ENCODE peak calls at places on chromosomes 2 and 18, in four cellular contexts. A, U, H and R are unnamed samples.

GRCh38 chr2:191818725-191819333 is 28.1 kb downstream of the CAVIN2 start:
- DNase-seq in U (no peak), A (no peak), H (no peak), R (peak; percentile 23)

GRCh38 chr2:85862426-85862825 is 26.4 kb downstream of the ST3GAL5 start:
- DNase-seq in U (no peak), A (no peak), H (no peak), R (peak; percentile 50)

GRCh38 chr2:62221141-62221540 is 25.2 kb downstream of the B3GNT2 start:
- DNase-seq in A (peak; percentile 18), U (no peak), H (peak; percentile 10), R (peak; percentile 27)

GRCh38 chr2:207117668-207118067 is 48.1 kb downstream of the KLF7 start:
- DNase-seq in U (no peak), A (no peak), H (no peak), R (no peak)

GRCh38 chr2:12396699-12397098 is 320.0 kb upstream of the TRIB2 start:
- DNase-seq in U (no peak), A (no peak), H (no peak), R (no peak)

GRCh38 chr18:46338213-46338612 is 234.0 kb downstream of the HAUS1 start:
- DNase-seq in H (no peak), U (no peak), A (no peak), R (no peak)

GRCh38 chr2:27771548-27772335 is at the start of gene MRPL33:
- DNase-seq in H (peak; percentile 96), U (peak; percentile 93), A (peak; percentile 95), R (peak; percentile 83)

GRCh38 chr18:45688834-45689233 is 35.1 kb upstream of the SLC14A1 start:
- DNase-seq in H (no peak), U (no peak), A (no peak), R (no peak)

GRCh38 chr18:29892960-29893558 is 1149.5 kb downstream of the DSC3 start:
- DNase-seq in A (peak; percentile 20), U (peak; percentile 48), H (peak; percentile 26), R (no peak)

GRCh38 chr2:29990112-29990511 is 68.7 kb upstream of the ALK start:
- DNase-seq in H (no peak), U (no peak), A (no peak), R (no peak)

GRCh38 chr2:96626553-96626942 is 11.6 kb downstream of the KANSL3 start:
- DNase-seq in U (no peak), H (peak; percentile 69), A (peak; percentile 48), R (no peak)

GRCh38 chr2:52594036-52594435 is 1173.6 kb upstream of the CHAC2 start:
- DNase-seq in A (no peak), U (no peak), H (peak; percentile 24), R (peak; percentile 36)

GRCh38 chr18:8426401-8426800 is 182.8 kb upstream of the RAB12 start:
- DNase-seq in H (no peak), U (no peak), A (no peak), R (no peak)

GRCh38 chr18:76490701-76491171 is 4.3 kb downstream of the ZNF516 start:
- DNase-seq in U (no peak), H (peak; percentile 65), A (peak; percentile 70), R (peak; percentile 10)

GRCh38 chr2:189402932-189403331 is 38.3 kb upstream of the WDR75 start:
- DNase-seq in U (peak; percentile 22), A (peak; percentile 61), H (peak; percentile 43), R (peak; percentile 87)

DNA sequence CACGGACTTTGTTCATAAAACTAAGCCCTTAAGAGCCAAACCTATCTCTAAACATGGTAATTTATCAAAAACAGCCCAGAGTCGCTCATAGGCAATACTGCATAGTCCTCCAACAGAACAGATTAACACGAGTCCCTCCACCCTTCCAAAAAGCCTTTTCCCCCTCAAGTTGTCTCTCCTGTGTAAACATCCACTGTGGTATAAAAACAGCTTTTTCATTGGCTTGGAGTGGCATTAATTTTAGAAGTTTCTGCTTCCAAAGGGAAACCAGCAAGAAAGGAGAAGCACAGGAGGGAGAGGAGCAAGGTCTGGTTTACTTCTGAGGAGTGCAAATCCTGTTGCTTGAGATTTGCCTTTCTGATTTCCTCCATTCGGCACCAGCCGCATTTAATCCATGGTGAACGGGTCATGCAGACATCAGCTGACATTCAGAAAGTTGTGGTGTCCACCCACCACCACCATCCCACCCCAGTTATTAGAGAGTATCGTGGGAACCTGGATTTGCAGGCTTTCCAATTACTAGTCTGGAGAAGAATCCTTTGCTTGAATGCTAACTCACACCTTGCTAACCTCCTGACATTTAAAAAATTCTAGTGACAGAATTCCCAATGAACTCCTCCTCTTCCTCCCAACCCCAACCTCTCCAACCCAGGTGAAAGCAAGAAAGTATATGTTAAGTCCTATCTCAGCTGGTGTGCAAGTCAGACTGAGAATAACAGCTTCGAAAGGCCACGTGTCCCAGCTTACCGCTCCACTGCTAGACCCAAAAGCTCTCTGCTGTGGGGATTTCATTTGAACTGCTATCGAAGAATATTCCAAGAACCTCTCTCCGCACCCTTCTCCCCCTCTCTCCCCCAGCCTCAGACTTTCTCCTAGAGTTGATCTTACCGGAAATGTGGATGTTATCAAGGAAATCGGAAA is 17.8 kb downstream of the BCL11A start:
- DNase-seq in U (no peak), H (no peak), A (no peak), R (no peak)
- H3K4me1 ChIP-seq in U (peaks cover 31% of the 10 kb centered on the region), H (no peaks in the 10 kb centered on the region), A (peaks cover 22% of the 10 kb centered on the region), R (peaks cover 15% of the 10 kb centered on the region)

GRCh38 chr18:79458131-79458838 is 62.6 kb downstream of the NFATC1 start:
- DNase-seq in A (peak; percentile 92), H (peak; percentile 91), U (peak; percentile 80), R (peak; percentile 91)

GRCh38 chr18:79458917-79459803 is 63.4 kb downstream of the NFATC1 start:
- DNase-seq in H (no peak), U (no peak), A (no peak), R (no peak)

GRCh38 chr18:79461627-79462026 is 65.9 kb downstream of the NFATC1 start:
- DNase-seq in H (no peak), A (no peak), U (no peak), R (no peak)

GRCh38 chr18:79460445-79461300 is 64.9 kb downstream of the NFATC1 start:
- DNase-seq in U (no peak), A (no peak), H (peak; percentile 21), R (no peak)

DNA sequence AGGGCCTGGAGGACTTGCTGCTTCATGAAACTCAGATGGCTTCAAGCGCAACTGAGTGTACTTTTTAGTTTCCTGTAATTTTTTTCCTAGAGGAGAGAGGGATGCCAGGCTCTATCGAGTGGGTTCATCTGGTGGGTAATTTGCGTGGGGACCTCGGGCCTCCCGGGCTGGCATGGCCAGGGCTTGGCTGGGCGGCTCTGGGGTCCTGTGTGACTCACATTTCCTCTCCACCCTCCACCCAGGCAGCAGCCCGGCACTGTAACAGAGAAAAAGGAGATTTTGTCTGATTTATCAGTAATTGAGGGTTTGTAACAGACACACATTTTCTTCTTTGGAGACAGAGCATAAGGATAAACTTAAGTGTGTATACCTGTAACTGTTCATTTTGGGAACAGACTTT is 64.2 kb downstream of the NFATC1 start:
- DNase-seq in H (peak; percentile 28), U (no peak), A (no peak), R (no peak)
- H3K9ac ChIP-seq in H (no peak overlapping the region), U (no peak overlapping the region), A (no peak overlapping the region), R (peak overlapping the region; percentile 32)

GRCh38 chr2:237997521-237997920 is 30.7 kb downstream of the UBE2F start:
- DNase-seq in A (no peak), H (no peak), U (no peak), R (no peak)
- H3K4me1 ChIP-seq in A (peaks cover 10% of the 10 kb centered on the region), H (peaks cover 5% of the 10 kb centered on the region), U (no peaks in the 10 kb centered on the region), R (no peaks in the 10 kb centered on the region)

GRCh38 chr2:156399224-156399949 is 36.8 kb upstream of the GPD2 start:
- DNase-seq in H (peak; percentile 92), U (peak; percentile 62), A (peak; percentile 59), R (no peak)
- H3K9ac ChIP-seq in H (peak overlapping the region; percentile 83), U (peak overlapping the region; percentile 83), A (peak overlapping the region; percentile 82), R (peak overlapping the region; percentile 81)

DNA sequence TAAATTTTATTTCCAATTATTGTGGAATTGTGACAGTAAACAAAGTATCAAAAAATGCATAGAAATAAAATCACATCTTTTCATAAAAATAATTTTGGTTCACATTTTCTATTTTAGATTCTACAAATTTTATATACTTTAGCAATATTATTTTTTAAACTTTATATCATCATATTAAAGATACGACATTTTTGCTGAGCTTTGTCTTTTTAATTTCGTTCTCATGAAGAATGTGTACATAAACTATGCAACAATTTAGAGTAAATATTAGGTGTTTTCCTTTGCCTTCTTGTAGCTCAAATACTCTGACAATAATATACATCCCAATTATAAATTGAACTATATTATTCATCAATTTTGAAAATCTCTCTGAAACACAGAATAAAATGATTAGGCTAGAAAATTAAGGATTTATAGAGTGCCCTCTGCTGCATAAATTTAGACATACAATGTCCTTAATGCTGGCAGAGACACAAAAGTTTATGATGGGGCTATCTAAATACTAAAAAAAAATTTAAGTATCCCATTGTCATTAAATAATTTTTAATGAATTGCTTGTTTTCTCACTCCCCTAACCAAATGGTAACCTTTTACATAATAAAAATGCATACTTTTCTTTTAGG is 45.7 kb downstream of the CCDC102B start:
- DNase-seq in H (peak; percentile 43), U (peak; percentile 9), A (peak; percentile 36), R (no peak)
- H3K4me1 ChIP-seq in H (peaks cover 14% of the 10 kb centered on the region), U (peaks cover 16% of the 10 kb centered on the region), A (peaks cover 28% of the 10 kb centered on the region), R (peaks cover 6% of the 10 kb centered on the region)

DNA sequence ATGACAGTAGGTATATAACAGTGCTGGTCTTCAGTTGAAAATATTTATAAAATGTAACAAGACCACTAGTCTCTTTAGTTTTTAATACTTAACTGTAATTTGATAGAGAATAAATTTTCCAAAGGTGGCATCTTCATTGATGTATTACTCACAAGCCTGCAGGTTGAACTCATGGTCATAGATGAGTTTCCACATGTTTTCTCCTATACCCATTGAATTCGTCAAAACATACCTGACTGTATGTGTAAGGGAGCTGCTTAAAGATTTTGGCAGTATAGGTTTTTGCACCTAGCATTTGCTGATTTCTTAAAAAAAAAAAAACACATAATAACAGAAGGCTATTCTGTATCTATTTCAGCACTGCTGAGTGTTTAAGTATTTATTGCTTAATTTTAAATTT is 112.9 kb downstream of the FMNL2 start:
- DNase-seq in H (no peak), U (no peak), A (no peak), R (no peak)
- H3K9ac ChIP-seq in H (no peak overlapping the region), U (no peak overlapping the region), A (no peak overlapping the region), R (no peak overlapping the region)